ENCODE peak calls at places on chromosomes 11 and 22, in five cellular contexts. One of them, this sample, is unnamed.

GRCh38 chr11:78069465-78069864 is 5.8 kb downstream of the THRSP start:
- DNase-seq in stromal cell of bone marrow: no peak
- DNase-seq in stimulated activated CD4-positive, alpha-beta T cell treated with anti-CD3 and anti-CD28 coated beads, Interleukin-2, amount 100 ng/mL, for 48 hours: no peak
- DNase-seq in colonic mucosa: no peak
- DNase-seq in SW 1271: no peak
- DNase-seq in this sample: no peak

GRCh38 chr11:74050465-74050864 is 41.6 kb upstream of the UCP3 start:
- DNase-seq in stimulated activated CD4-positive, alpha-beta T cell treated with anti-CD3 and anti-CD28 coated beads, Interleukin-2, amount 100 ng/mL, for 48 hours: no peak
- DNase-seq in SW 1271: no peak
- DNase-seq in stromal cell of bone marrow: no peak
- DNase-seq in colonic mucosa: no peak
- DNase-seq in this sample: peak; percentile 30

GRCh38 chr11:117815262-117815803 is 9.2 kb downstream of the FXYD2 start:
- DNase-seq in stimulated activated CD4-positive, alpha-beta T cell treated with anti-CD3 and anti-CD28 coated beads, Interleukin-2, amount 100 ng/mL, for 48 hours: peak; percentile 43
- DNase-seq in stromal cell of bone marrow: no peak
- DNase-seq in SW 1271: no peak
- DNase-seq in colonic mucosa: no peak
- DNase-seq in this sample: no peak

GRCh38 chr11:87228820-87229219 is 191.1 kb downstream of the TMEM135 start:
- DNase-seq in stimulated activated CD4-positive, alpha-beta T cell treated with anti-CD3 and anti-CD28 coated beads, Interleukin-2, amount 100 ng/mL, for 48 hours: no peak
- DNase-seq in SW 1271: no peak
- DNase-seq in stromal cell of bone marrow: no peak
- DNase-seq in colonic mucosa: no peak
- DNase-seq in this sample: no peak

GRCh38 chr11:63826471-63827190 is 12.3 kb upstream of the MARK2 start:
- DNase-seq in SW 1271: no peak
- DNase-seq in stromal cell of bone marrow: no peak
- DNase-seq in colonic mucosa: no peak
- DNase-seq in stimulated activated CD4-positive, alpha-beta T cell treated with anti-CD3 and anti-CD28 coated beads, Interleukin-2, amount 100 ng/mL, for 48 hours: no peak
- DNase-seq in this sample: no peak

GRCh38 chr22:42959472-42960145 is 55.3 kb downstream of the PACSIN2 start:
- DNase-seq in stimulated activated CD4-positive, alpha-beta T cell treated with anti-CD3 and anti-CD28 coated beads, Interleukin-2, amount 100 ng/mL, for 48 hours: no peak
- DNase-seq in SW 1271: peak; percentile 15
- DNase-seq in stromal cell of bone marrow: peak; percentile 34
- DNase-seq in colonic mucosa: peak; percentile 76
- DNase-seq in this sample: peak; percentile 68

GRCh38 chr11:44005076-44005800 is 42.5 kb upstream of the ACCSL start:
- DNase-seq in stimulated activated CD4-positive, alpha-beta T cell treated with anti-CD3 and anti-CD28 coated beads, Interleukin-2, amount 100 ng/mL, for 48 hours: no peak
- DNase-seq in colonic mucosa: peak; percentile 9
- DNase-seq in SW 1271: no peak
- DNase-seq in stromal cell of bone marrow: no peak
- DNase-seq in this sample: no peak

GRCh38 chr11:11621881-11622706 is at the start of gene GALNT18:
- DNase-seq in SW 1271: peak; percentile 80
- DNase-seq in colonic mucosa: peak; percentile 91
- DNase-seq in stimulated activated CD4-positive, alpha-beta T cell treated with anti-CD3 and anti-CD28 coated beads, Interleukin-2, amount 100 ng/mL, for 48 hours: peak; percentile 67
- DNase-seq in stromal cell of bone marrow: peak; percentile 85
- DNase-seq in this sample: peak; percentile 88

GRCh38 chr11:108743851-108744250 is 79.0 kb downstream of the DDX10 start:
- DNase-seq in stromal cell of bone marrow: no peak
- DNase-seq in SW 1271: no peak
- DNase-seq in stimulated activated CD4-positive, alpha-beta T cell treated with anti-CD3 and anti-CD28 coated beads, Interleukin-2, amount 100 ng/mL, for 48 hours: no peak
- DNase-seq in colonic mucosa: no peak
- DNase-seq in this sample: peak; percentile 6

GRCh38 chr22:29205598-29206371 is at the start of gene EMID1:
- DNase-seq in stromal cell of bone marrow: no peak
- DNase-seq in stimulated activated CD4-positive, alpha-beta T cell treated with anti-CD3 and anti-CD28 coated beads, Interleukin-2, amount 100 ng/mL, for 48 hours: no peak
- DNase-seq in SW 1271: no peak
- DNase-seq in colonic mucosa: no peak
- DNase-seq in this sample: peak; percentile 23

GRCh38 chr11:86446163-86446923 is 71.7 kb downstream of the CCDC81 start:
- DNase-seq in colonic mucosa: no peak
- DNase-seq in stimulated activated CD4-positive, alpha-beta T cell treated with anti-CD3 and anti-CD28 coated beads, Interleukin-2, amount 100 ng/mL, for 48 hours: no peak
- DNase-seq in SW 1271: no peak
- DNase-seq in stromal cell of bone marrow: no peak
- DNase-seq in this sample: no peak

GRCh38 chr11:103800406-103801114 is 235.9 kb upstream of the DDI1 start:
- DNase-seq in SW 1271: no peak
- DNase-seq in colonic mucosa: no peak
- DNase-seq in stromal cell of bone marrow: no peak
- DNase-seq in stimulated activated CD4-positive, alpha-beta T cell treated with anti-CD3 and anti-CD28 coated beads, Interleukin-2, amount 100 ng/mL, for 48 hours: no peak
- DNase-seq in this sample: no peak

GRCh38 chr22:19012308-19012990 is 76.4 kb upstream of the PRODH start:
- DNase-seq in colonic mucosa: no peak
- DNase-seq in SW 1271: no peak
- DNase-seq in stimulated activated CD4-positive, alpha-beta T cell treated with anti-CD3 and anti-CD28 coated beads, Interleukin-2, amount 100 ng/mL, for 48 hours: no peak
- DNase-seq in stromal cell of bone marrow: no peak
- DNase-seq in this sample: no peak

GRCh38 chr11:92628401-92629292 is 340.8 kb upstream of the MTNR1B start:
- DNase-seq in SW 1271: no peak
- DNase-seq in stromal cell of bone marrow: peak; percentile 12
- DNase-seq in stimulated activated CD4-positive, alpha-beta T cell treated with anti-CD3 and anti-CD28 coated beads, Interleukin-2, amount 100 ng/mL, for 48 hours: no peak
- DNase-seq in colonic mucosa: no peak
- DNase-seq in this sample: peak; percentile 29

GRCh38 chr11:63369165-63369970 is at the start of gene SLC22A9:
- DNase-seq in stimulated activated CD4-positive, alpha-beta T cell treated with anti-CD3 and anti-CD28 coated beads, Interleukin-2, amount 100 ng/mL, for 48 hours: no peak
- DNase-seq in stromal cell of bone marrow: no peak
- DNase-seq in colonic mucosa: peak; percentile 23
- DNase-seq in SW 1271: no peak
- DNase-seq in this sample: no peak

GRCh38 chr11:22479986-22480740 is 142.0 kb downstream of the SLC17A6 start:
- DNase-seq in colonic mucosa: no peak
- DNase-seq in SW 1271: no peak
- DNase-seq in stimulated activated CD4-positive, alpha-beta T cell treated with anti-CD3 and anti-CD28 coated beads, Interleukin-2, amount 100 ng/mL, for 48 hours: no peak
- DNase-seq in stromal cell of bone marrow: no peak
- DNase-seq in this sample: no peak

GRCh38 chr11:65870706-65871681 is 1.6 kb downstream of the EFEMP2 start:
- DNase-seq in stromal cell of bone marrow: no peak
- DNase-seq in colonic mucosa: no peak
- DNase-seq in stimulated activated CD4-positive, alpha-beta T cell treated with anti-CD3 and anti-CD28 coated beads, Interleukin-2, amount 100 ng/mL, for 48 hours: no peak
- DNase-seq in SW 1271: no peak
- DNase-seq in this sample: no peak

GRCh38 chr11:61102667-61103491 is 590 bp downstream of the CD5 start:
- DNase-seq in stromal cell of bone marrow: no peak
- DNase-seq in stimulated activated CD4-positive, alpha-beta T cell treated with anti-CD3 and anti-CD28 coated beads, Interleukin-2, amount 100 ng/mL, for 48 hours: no peak
- DNase-seq in SW 1271: no peak
- DNase-seq in colonic mucosa: no peak
- DNase-seq in this sample: no peak

GRCh38 chr11:123653997-123654565 is 343 bp downstream of the SCN3B start:
- DNase-seq in stromal cell of bone marrow: no peak
- DNase-seq in SW 1271: peak; percentile 4
- DNase-seq in stimulated activated CD4-positive, alpha-beta T cell treated with anti-CD3 and anti-CD28 coated beads, Interleukin-2, amount 100 ng/mL, for 48 hours: peak; percentile 13
- DNase-seq in colonic mucosa: peak; percentile 39
- DNase-seq in this sample: peak; percentile 46

GRCh38 chr11:66317322-66317765 is 500 bp upstream of the CD248 start:
- DNase-seq in colonic mucosa: no peak
- DNase-seq in stromal cell of bone marrow: no peak
- DNase-seq in SW 1271: no peak
- DNase-seq in stimulated activated CD4-positive, alpha-beta T cell treated with anti-CD3 and anti-CD28 coated beads, Interleukin-2, amount 100 ng/mL, for 48 hours: no peak
- DNase-seq in this sample: peak; percentile 43

This sample was measured in ELR.